ENCODE peak calls at places on chromosomes 3 and 15, in nine cellular contexts. W, N, Q, E, X, S, G, F and J are unnamed samples.

GRCh38 chr3:165839296-165840076 is 2.3 kb upstream of the BCHE start:
- DNase-seq in X (no peak), F (no peak), G (no peak), S (no peak), Q (no peak), W (no peak), N (no peak), E (no peak), J (no peak)

GRCh38 chr3:87145553-87145952 is 81.6 kb upstream of the CHMP2B start:
- DNase-seq in G (peak; percentile 37), N (no peak), Q (no peak), E (no peak), S (no peak), F (no peak), X (peak; percentile 63), W (no peak), J (no peak)

GRCh38 chr15:38868326-38869114 is 303.9 kb upstream of the RASGRP1 start:
- DNase-seq in N (no peak), X (no peak), F (peak; percentile 42), Q (peak; percentile 26), E (no peak), G (peak; percentile 72), S (no peak), W (peak; percentile 19), J (peak; percentile 11)

GRCh38 chr15:74037171-74038117 is 42.9 kb downstream of the PML start:
- DNase-seq in G (no peak), N (no peak), X (peak; percentile 8), Q (no peak), S (no peak), F (no peak), W (no peak), E (no peak), J (no peak)

GRCh38 chr3:97719156-97719821 is 45.3 kb upstream of the ARL6 start:
- DNase-seq in G (peak; percentile 77), E (peak; percentile 58), N (peak; percentile 39), W (peak; percentile 11), Q (peak; percentile 23), X (peak; percentile 83), F (peak; percentile 66), S (peak; percentile 72), J (no peak)

GRCh38 chr3:66582721-66583141 is 81.9 kb upstream of the LRIG1 start:
- DNase-seq in W (no peak), Q (peak; percentile 41), X (no peak), E (no peak), N (peak; percentile 54), G (no peak), S (no peak), F (no peak), J (no peak)

GRCh38 chr15:29636140-29636539 is 186.1 kb downstream of the TJP1 start:
- DNase-seq in Q (no peak), S (peak; percentile 71), N (no peak), W (no peak), G (no peak), E (peak; percentile 63), X (no peak), F (no peak), J (no peak)

GRCh38 chr3:23017800-23018199 is 185.3 kb upstream of the UBE2E2 start:
- DNase-seq in X (no peak), E (no peak), Q (no peak), F (no peak), W (no peak), N (no peak), S (no peak), G (peak; percentile 49), J (no peak)

GRCh38 chr3:71964170-71964569 is 179.2 kb upstream of the PROK2 start:
- DNase-seq in N (no peak), W (no peak), S (no peak), F (no peak), G (no peak), E (no peak), Q (no peak), X (no peak), J (no peak)

GRCh38 chr15:96553006-96553405 is 222.5 kb downstream of the NR2F2 start:
- DNase-seq in F (no peak), W (no peak), N (no peak), Q (no peak), E (no peak), G (no peak), S (no peak), X (no peak), J (no peak)

GRCh38 chr3:38016410-38016809 is 13.0 kb downstream of the PLCD1 start:
- DNase-seq in F (no peak), E (no peak), Q (no peak), G (no peak), N (no peak), W (no peak), X (no peak), S (peak; percentile 38), J (no peak)

GRCh38 chr3:122754867-122755835 is 38.5 kb downstream of the HSPBAP1 start:
- DNase-seq in F (no peak), Q (no peak), W (no peak), E (no peak), G (peak; percentile 67), X (peak; percentile 24), S (no peak), N (no peak), J (no peak)

DNA sequence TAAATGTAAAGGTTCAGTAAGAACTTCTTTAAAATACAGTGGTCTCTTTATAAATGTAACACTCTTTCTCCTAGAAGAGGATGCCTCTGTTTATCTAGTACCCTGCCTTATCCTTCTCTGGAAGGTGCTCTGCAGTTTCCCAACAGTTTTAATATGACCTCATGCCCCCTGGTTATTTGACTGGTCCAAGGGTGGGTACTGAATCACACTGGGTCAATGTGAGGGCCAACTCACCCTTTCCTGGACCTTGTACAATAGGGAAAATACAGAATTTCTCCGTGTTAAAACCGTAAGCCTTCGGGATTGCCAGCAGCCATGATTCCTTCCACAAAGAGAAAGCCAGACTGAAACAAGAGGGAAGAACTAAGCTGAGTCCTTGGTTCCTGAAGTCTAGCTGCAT is 9.2 kb downstream of the DCBLD2 start:
- DNase-seq in F (no peak), N (no peak), Q (no peak), G (no peak), S (no peak), W (no peak), X (no peak), E (no peak), J (no peak)
- H3K36me3 ChIP-seq in F (no peaks in the 10 kb centered on the region), N (no peaks in the 10 kb centered on the region), Q (no peaks in the 10 kb centered on the region), G (no peaks in the 10 kb centered on the region), S (no peaks in the 10 kb centered on the region), W (no peaks in the 10 kb centered on the region), X (no peaks in the 10 kb centered on the region), E (no peaks in the 10 kb centered on the region), J (no peaks in the 10 kb centered on the region)

GRCh38 chr15:77482570-77482969 is 61.9 kb downstream of the HMG20A start:
- DNase-seq in W (no peak), E (no peak), N (no peak), F (no peak), S (no peak), X (peak; percentile 51), Q (no peak), G (peak; percentile 81), J (no peak)
- H3K36me3 ChIP-seq in W (no peaks in the 10 kb centered on the region), E (peaks cover 51% of the 10 kb centered on the region), N (peaks cover 32% of the 10 kb centered on the region), F (peaks cover 3% of the 10 kb centered on the region), S (peaks cover 46% of the 10 kb centered on the region), X (peaks cover 52% of the 10 kb centered on the region), Q (no peaks in the 10 kb centered on the region), G (peaks cover 38% of the 10 kb centered on the region), J (peaks cover 18% of the 10 kb centered on the region)

DNA sequence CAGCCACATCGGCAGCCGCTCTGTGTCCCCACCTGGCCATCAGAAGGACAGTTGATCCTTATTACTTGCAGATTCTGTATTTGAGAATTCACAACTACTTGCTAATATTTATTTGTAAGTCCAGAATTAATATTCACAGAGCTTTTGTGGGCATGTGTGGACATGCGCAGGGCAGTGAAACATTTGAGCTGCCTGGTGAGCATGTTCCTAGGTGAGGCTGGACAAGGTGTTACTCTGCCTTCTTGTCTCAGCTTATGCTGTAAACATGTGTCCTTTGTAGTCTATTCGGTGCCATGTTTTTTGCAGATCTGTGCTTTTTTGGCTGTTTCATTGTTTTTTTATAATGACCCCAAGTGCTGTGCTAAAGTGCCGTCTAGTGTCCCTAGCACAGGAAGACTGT is 15.6 kb downstream of the FAH start:
- DNase-seq in Q (no peak), F (no peak), N (no peak), G (no peak), E (no peak), S (no peak), W (no peak), X (no peak), J (no peak)
- H3K36me3 ChIP-seq in Q (no peaks in the 10 kb centered on the region), F (peaks cover 5% of the 10 kb centered on the region), N (no peaks in the 10 kb centered on the region), G (no peaks in the 10 kb centered on the region), E (peaks cover 12% of the 10 kb centered on the region), S (peaks cover 16% of the 10 kb centered on the region), W (no peaks in the 10 kb centered on the region), X (peaks cover 38% of the 10 kb centered on the region), J (peaks cover 5% of the 10 kb centered on the region)

DNA sequence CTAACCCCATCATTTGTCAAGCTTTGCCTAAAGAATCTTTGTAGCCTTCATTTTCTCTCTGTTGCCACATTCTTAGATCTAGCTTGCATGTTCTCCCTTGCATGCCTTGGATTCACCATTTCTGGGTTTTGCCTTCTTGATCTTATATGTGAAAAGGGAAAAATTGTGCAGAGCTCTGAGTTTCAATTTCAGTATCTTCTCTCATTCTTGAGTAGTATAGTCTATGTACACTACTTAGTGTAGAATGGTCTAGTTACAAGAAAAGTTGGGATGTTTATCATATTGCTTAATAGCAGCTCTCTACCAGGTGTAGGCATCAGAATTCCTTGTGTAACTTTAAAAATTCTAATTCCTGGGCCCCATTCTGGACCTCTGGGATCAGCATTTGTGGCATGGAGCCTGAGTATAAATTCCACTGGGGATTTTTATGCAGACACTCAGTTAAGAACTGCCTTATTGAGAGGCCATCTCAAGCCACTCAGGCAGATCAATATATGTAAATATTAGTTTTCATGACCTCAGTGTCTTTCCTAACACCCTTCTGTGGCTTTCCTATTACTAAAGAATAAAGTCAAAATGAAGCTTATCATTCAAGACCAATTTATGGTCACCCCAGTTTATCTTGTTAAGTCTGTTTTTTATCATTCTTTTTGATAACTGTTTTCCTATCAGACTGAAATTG is 23.4 kb downstream of the GTF2E1 start:
- DNase-seq in X (no peak), F (no peak), W (no peak), N (no peak), S (no peak), G (no peak), Q (no peak), E (no peak), J (no peak)
- H3K36me3 ChIP-seq in X (no peaks in the 10 kb centered on the region), F (no peaks in the 10 kb centered on the region), W (no peaks in the 10 kb centered on the region), N (peaks cover 7% of the 10 kb centered on the region), S (no peaks in the 10 kb centered on the region), G (no peaks in the 10 kb centered on the region), Q (no peaks in the 10 kb centered on the region), E (peaks cover 3% of the 10 kb centered on the region), J (no peaks in the 10 kb centered on the region)

GRCh38 chr3:52147804-52148203 is 6.4 kb downstream of the POC1A start:
- DNase-seq in F (no peak), E (peak; percentile 17), N (no peak), Q (no peak), X (no peak), W (no peak), S (no peak), G (no peak), J (no peak)
- H3K36me3 ChIP-seq in F (no peaks in the 10 kb centered on the region), E (peaks cover 6% of the 10 kb centered on the region), N (no peaks in the 10 kb centered on the region), Q (no peaks in the 10 kb centered on the region), X (peaks cover 59% of the 10 kb centered on the region), W (no peaks in the 10 kb centered on the region), S (no peaks in the 10 kb centered on the region), G (no peaks in the 10 kb centered on the region), J (no peaks in the 10 kb centered on the region)